ENCODE peak calls at places on chromosomes 3 and 15, in four cellular contexts. D, C, O and Y are unnamed samples.

GRCh38 chr15:99110093-99110492 is 5.2 kb downstream of the SYNM start:
- DNase-seq in C (no peak), O (no peak), D (no peak), Y (no peak)

GRCh38 chr3:128011140-128011539 is 41.1 kb upstream of the SEC61A1 start:
- DNase-seq in O (no peak), C (peak; percentile 29), D (peak; percentile 42), Y (peak; percentile 79)

GRCh38 chr3:114178770-114179368 is at the start of gene DRD3:
- DNase-seq in D (no peak), C (no peak), O (no peak), Y (peak; percentile 57)

GRCh38 chr3:103629391-103629790 is 1194.6 kb downstream of the ZPLD1 start:
- DNase-seq in O (no peak), C (no peak), D (no peak), Y (no peak)

GRCh38 chr3:45021524-45021923 is 4.6 kb upstream of the CLEC3B start:
- DNase-seq in O (no peak), C (no peak), D (no peak), Y (no peak)

GRCh38 chr15:90143176-90143655 is 40.9 kb upstream of the IDH2 start:
- DNase-seq in O (no peak), D (peak; percentile 97), C (no peak), Y (peak; percentile 91)

GRCh38 chr3:112489674-112490479 is 9.4 kb downstream of the BTLA start:
- DNase-seq in C (no peak), D (no peak), O (peak; percentile 75), Y (no peak)

GRCh38 chr3:14252321-14253021 is 73.9 kb downstream of the LSM3 start:
- DNase-seq in O (no peak), D (no peak), C (no peak), Y (no peak)

GRCh38 chr15:67784057-67784781 is 41.1 kb upstream of the SKOR1 start:
- DNase-seq in D (no peak), O (peak; percentile 82), C (no peak), Y (no peak)

GRCh38 chr15:93948728-93949127 is 282.6 kb upstream of the MCTP2 start:
- DNase-seq in C (no peak), O (no peak), D (no peak), Y (no peak)

GRCh38 chr15:41979493-41980266 is 7.3 kb upstream of the EHD4 start:
- DNase-seq in C (no peak), O (no peak), D (no peak), Y (no peak)

GRCh38 chr3:185823280-185824044 is 1.4 kb downstream of the IGF2BP2 start:
- DNase-seq in O (no peak), C (no peak), D (peak; percentile 66), Y (peak; percentile 24)

GRCh38 chr3:80060664-80061063 is 292.9 kb upstream of the ROBO1 start:
- DNase-seq in D (no peak), C (no peak), O (no peak), Y (no peak)

GRCh38 chr3:50146316-50146901 is 8.7 kb upstream of the SEMA3F start:
- DNase-seq in C (no peak), O (no peak), D (no peak), Y (no peak)

GRCh38 chr3:71444028-71444860 is 139.3 kb downstream of the FOXP1 start:
- DNase-seq in C (no peak), D (no peak), O (peak; percentile 82), Y (no peak)

GRCh38 chr15:62047278-62047847 is 12.9 kb downstream of the VPS13C start:
- DNase-seq in D (no peak), C (no peak), O (no peak), Y (no peak)

GRCh38 chr3:42139740-42140453 is 48.7 kb downstream of the TRAK1 start:
- DNase-seq in D (no peak), C (no peak), O (no peak), Y (no peak)

GRCh38 chr3:39103324-39103693 is 4.1 kb downstream of the GORASP1 start:
- DNase-seq in C (no peak), D (no peak), O (no peak), Y (no peak)

GRCh38 chr15:32717290-32718081 is at the start of gene GREM1:
- DNase-seq in D (no peak), C (no peak), O (no peak), Y (no peak)

GRCh38 chr15:38312190-38312589 is 59.6 kb downstream of the SPRED1 start:
- DNase-seq in C (no peak), O (no peak), D (no peak), Y (no peak)

GRCh38 chr15:38307251-38307650 is 54.6 kb downstream of the SPRED1 start:
- DNase-seq in D (no peak), C (no peak), O (no peak), Y (no peak)

GRCh38 chr15:38304486-38304885 is 51.9 kb downstream of the SPRED1 start:
- DNase-seq in C (no peak), O (no peak), D (no peak), Y (no peak)

GRCh38 chr15:38308797-38309196 is 56.2 kb downstream of the SPRED1 start:
- DNase-seq in C (no peak), O (peak; percentile 40), D (no peak), Y (no peak)

DNA sequence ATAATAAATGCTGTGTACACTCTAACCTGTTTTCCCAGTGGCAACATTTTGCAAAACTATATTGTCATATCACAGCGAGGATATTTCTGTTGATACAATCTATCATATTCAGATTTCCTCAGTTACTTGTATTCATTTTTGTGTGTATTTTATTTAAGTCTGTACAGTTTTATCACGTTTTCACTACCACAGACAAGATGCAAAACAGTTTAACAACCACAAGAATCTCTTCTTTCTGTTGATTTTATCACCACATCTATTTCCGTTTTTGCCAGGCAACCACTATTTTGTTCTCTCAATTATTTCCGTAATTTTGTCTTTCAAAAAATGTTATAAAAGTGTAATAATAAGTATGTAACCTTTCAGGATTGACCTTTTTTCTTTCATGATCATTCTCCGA is 55.6 kb downstream of the SPRED1 start:
- DNase-seq in C (no peak), D (no peak), O (no peak), Y (no peak)
- TF ChIP-seq TARDBP in C (no peak), D (no peak), O (no peak), Y (no peak)

DNA sequence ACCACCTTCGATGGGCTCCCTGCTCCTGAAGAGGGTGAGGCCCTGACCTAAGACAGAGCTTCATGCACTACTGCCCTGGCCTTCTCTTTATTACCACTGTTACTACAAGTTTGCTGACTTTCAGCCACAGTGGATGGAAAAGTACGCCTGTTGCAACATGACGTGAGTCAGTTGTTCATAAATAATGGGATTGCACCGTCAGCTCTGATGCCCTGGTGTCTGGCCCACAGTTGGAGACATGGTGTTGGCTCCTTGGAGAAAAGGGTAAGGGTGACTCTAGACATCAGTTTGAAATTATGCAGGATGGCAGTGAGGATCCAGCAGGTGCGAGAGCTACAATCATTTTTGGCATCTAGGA is 5.4 kb downstream of the PAQR5 start:
- DNase-seq in O (no peak), D (no peak), C (peak; percentile 25), Y (no peak)
- TF ChIP-seq TARDBP in O (no peak), D (no peak), C (no peak), Y (no peak)

GRCh38 chr3:134666885-134667284 is 16.1 kb upstream of the KY start:
- DNase-seq in D (no peak), O (no peak), C (no peak), Y (no peak)
- TF ChIP-seq TARDBP in D (no peak), O (no peak), C (no peak), Y (no peak)

GRCh38 chr3:129756871-129757270 is 136.6 kb downstream of the TMCC1 start:
- DNase-seq in C (no peak), O (no peak), D (no peak), Y (no peak)

GRCh38 chr3:129764090-129764489 is 129.4 kb downstream of the TMCC1 start:
- DNase-seq in C (peak; percentile 18), D (no peak), O (no peak), Y (no peak)

GRCh38 chr3:129758921-129759320 is 134.6 kb downstream of the TMCC1 start:
- DNase-seq in C (no peak), D (no peak), O (no peak), Y (no peak)
- TF ChIP-seq TARDBP in C (no peak), D (no peak), O (no peak), Y (no peak)

GRCh38 chr3:172115787-172116186 is 76.4 kb downstream of the FNDC3B start:
- DNase-seq in D (no peak), C (no peak), O (no peak), Y (no peak)
- TF ChIP-seq TARDBP in D (no peak), C (no peak), O (no peak), Y (no peak)

GRCh38 chr3:135898774-135899173 is 66.8 kb upstream of the PPP2R3A start:
- DNase-seq in C (no peak), O (no peak), D (no peak), Y (no peak)

GRCh38 chr3:135891121-135891520 is 74.4 kb upstream of the PPP2R3A start:
- DNase-seq in C (no peak), D (no peak), O (no peak), Y (no peak)

GRCh38 chr3:135896613-135897012 is 68.9 kb upstream of the PPP2R3A start:
- DNase-seq in O (no peak), C (no peak), D (no peak), Y (no peak)

GRCh38 chr3:135895734-135896121 is 69.8 kb upstream of the PPP2R3A start:
- DNase-seq in D (no peak), O (no peak), C (no peak), Y (no peak)

DNA sequence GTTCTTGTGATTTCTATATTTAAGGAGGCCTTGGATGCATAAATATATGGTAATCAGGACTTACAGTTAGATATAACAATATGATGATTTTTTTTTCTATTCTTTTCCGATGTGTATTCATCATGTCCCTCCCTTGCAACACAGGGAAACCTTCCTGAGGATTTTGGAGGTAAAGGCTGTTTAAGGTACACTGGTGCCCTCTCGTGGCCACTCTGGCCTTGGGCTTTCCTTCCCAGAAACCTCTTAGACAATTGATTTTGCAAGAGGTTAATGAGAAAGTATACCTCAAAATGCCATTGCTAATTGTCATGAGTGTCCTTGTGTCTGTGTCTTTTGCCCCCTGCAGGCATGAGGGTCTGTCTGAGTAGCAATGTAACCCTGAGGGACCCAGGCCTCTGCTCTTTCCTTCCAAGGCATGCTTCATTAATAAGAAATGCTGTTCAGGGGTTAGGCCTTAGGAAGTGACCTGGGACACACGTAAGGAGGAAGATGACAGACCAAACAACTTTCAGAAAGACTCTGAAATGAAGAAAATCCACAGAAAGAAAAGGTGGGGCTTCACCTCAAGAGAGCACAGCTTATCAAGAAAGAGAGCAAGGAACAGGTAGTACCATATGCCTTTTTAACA is 70.3 kb upstream of the PPP2R3A start:
- DNase-seq in D (peak; percentile 44), C (peak; percentile 49), O (peak; percentile 5), Y (peak; percentile 63)
- TF ChIP-seq TARDBP in D (no peak), C (no peak), O (no peak), Y (no peak)

DNA sequence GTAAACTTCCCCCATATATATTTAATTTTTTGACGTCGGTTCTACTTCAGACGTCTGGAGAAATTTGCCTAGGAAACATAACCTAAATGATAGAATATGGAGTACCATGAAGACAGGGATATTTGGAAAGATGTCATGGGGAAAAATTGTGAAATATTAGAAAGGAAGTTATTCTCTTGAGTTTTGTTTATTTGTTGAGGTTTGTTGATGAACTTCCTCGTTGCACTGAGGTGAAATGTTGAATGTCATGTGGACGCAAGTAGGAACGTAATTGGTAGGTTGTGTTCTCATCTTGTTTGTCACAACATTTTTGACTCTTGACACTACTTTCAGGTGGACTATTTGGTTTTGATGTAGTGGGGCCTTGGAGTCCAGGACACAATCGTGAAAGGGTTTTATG is 1.3 kb downstream of the ABHD5 start:
- DNase-seq in C (no peak), D (no peak), O (no peak), Y (no peak)
- TF ChIP-seq TARDBP in C (no peak), D (no peak), O (no peak), Y (no peak)